ENCODE peak calls at places on chromosomes 13 and 19, in four cellular contexts. N, M, B and S are unnamed samples. For H3K4me1, the result is how much of the 10 kb centered on the place peaks cover.

GRCh38 chr13:65600702-65601101 is 1629.4 kb downstream of the PCDH9 start:
- DNase-seq in N (peak), M (no peak), B (no peak), S (no peak)

GRCh38 chr19:3881272-3882040 is 971 bp downstream of the ATCAY start:
- DNase-seq in N (no peak), M (no peak), B (no peak), S (peak)

GRCh38 chr13:113203507-113204377 is 4.7 kb downstream of the PCID2 start:
- DNase-seq in N (no peak), M (no peak), B (no peak), S (no peak)

GRCh38 chr19:47540748-47541147 is 25.9 kb upstream of the NAPA start:
- DNase-seq in N (peak), M (no peak), B (no peak), S (no peak)

GRCh38 chr13:30866692-30867669 is 39.1 kb upstream of the MEDAG start:
- DNase-seq in N (no peak), M (no peak), B (no peak), S (peak)

GRCh38 chr19:3375221-3376088 is 9.1 kb downstream of the NFIC start:
- DNase-seq in N (peak), M (no peak), B (peak), S (peak)

GRCh38 chr19:38047641-38048040 is 140.6 kb downstream of the SIPA1L3 start:
- DNase-seq in N (no peak), M (no peak), B (no peak), S (peak)

GRCh38 chr19:20179946-20180345 is 12.9 kb downstream of the ZNF486 start:
- DNase-seq in N (no peak), M (no peak), B (no peak), S (no peak)

GRCh38 chr19:13644648-13645047 is 119.7 kb upstream of the MRI1 start:
- DNase-seq in N (no peak), M (no peak), B (no peak), S (no peak)

GRCh38 chr13:28501547-28501946 is 6.6 kb upstream of the FLT1 start:
- DNase-seq in N (no peak), M (no peak), B (no peak), S (no peak)

GRCh38 chr19:40741527-40742390 is 8.5 kb downstream of the ACTMAP start:
- DNase-seq in N (no peak), M (no peak), B (no peak), S (no peak)

GRCh38 chr13:26707122-26708006 is 53.2 kb downstream of the GPR12 start:
- DNase-seq in N (peak), M (peak), B (no peak), S (peak)

GRCh38 chr19:47523473-47523872 is 8.6 kb upstream of the NAPA start:
- DNase-seq in N (no peak), M (no peak), B (no peak), S (no peak)

GRCh38 chr19:2150794-2151338 is 500 bp downstream of the AP3D1 start:
- DNase-seq in N (no peak), M (no peak), B (peak), S (no peak)

GRCh38 chr13:66343224-66343828 is 886.8 kb downstream of the PCDH9 start:
- DNase-seq in N (no peak), M (no peak), B (no peak), S (no peak)

GRCh38 chr13:26855071-26855470 is 94.5 kb upstream of the GPR12 start:
- DNase-seq in N (no peak), M (no peak), B (no peak), S (no peak)

GRCh38 chr13:59452189-59452588 is 711.5 kb downstream of the DIAPH3 start:
- DNase-seq in N (no peak), M (no peak), B (no peak), S (no peak)

GRCh38 chr13:37954191-37954590 is 84.6 kb upstream of the TRPC4 start:
- DNase-seq in N (no peak), M (no peak), B (no peak), S (no peak)

GRCh38 chr13:102868366-102868936 is 22.6 kb downstream of the ERCC5 start:
- DNase-seq in N (peak), M (no peak), B (no peak), S (no peak)

GRCh38 chr19:47518139-47518538 is 3.3 kb upstream of the NAPA start:
- DNase-seq in N (no peak), M (no peak), B (no peak), S (no peak)

GRCh38 chr13:99465454-99465853 is 35.8 kb upstream of the TM9SF2 start:
- DNase-seq in N (no peak), M (no peak), B (no peak), S (no peak)

GRCh38 chr13:33051632-33052031 is 35.4 kb downstream of the KL start:
- DNase-seq in N (no peak), M (no peak), B (no peak), S (no peak)

DNA sequence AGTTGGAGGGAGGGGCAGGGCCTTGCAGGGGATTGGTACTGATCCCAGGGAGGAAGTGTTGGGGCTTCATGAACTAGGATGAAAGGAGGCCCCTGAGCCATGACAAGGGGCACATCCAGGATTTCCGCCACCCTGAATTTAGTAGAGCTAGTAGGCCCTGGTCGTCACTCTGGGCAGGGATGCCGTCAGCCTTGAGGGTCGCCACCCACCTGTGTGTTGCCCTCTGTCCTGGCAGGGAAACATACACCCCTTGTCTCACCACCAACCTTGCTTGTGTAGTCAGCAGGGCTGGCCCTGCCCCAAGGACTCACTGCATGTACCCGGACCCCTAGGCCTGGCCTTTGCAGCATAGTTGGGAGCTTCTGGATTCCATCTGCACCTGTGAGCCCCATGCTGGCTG is 9.4 kb upstream of the QTRT1 start:
- DNase-seq in N (no peak), M (no peak), B (no peak), S (peak)
- H3K4me1 ChIP-seq in N (under half), M (under half), B (under half), S (under half)

GRCh38 chr19:29875931-29876330 is 64.1 kb downstream of the CCNE1 start:
- DNase-seq in N (no peak), M (no peak), B (no peak), S (no peak)
- H3K4me1 ChIP-seq in N (under half), M (under half), B (under half), S (under half)

GRCh38 chr13:110540871-110541525 is 20.5 kb downstream of the RAB20 start:
- DNase-seq in N (no peak), M (no peak), B (no peak), S (peak)
- H3K4me1 ChIP-seq in N (under half), M (under half), B (half or more), S (under half)

DNA sequence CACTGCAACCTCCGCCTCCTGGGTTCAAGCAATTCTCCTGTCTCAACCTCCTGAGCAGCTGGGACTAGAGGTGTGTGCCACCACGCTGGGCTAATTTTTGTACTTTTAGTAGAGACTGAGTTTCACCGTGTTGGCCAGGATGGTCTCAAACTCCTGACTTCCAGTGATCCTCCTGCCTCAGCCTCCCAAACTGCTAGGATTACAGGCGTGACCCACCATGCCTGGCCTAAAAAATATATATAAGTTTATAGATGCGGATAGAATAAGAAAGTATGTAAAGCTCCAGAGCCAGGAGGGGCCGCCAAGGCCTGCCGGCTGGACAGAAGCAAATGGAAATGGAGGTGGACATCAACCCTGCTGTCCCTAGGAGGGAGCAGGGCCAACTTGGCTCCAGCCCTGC is 66.0 kb downstream of the COL4A1 start:
- DNase-seq in N (no peak), M (no peak), B (no peak), S (no peak)
- H3K4me1 ChIP-seq in N (under half), M (under half), B (under half), S (under half)

DNA sequence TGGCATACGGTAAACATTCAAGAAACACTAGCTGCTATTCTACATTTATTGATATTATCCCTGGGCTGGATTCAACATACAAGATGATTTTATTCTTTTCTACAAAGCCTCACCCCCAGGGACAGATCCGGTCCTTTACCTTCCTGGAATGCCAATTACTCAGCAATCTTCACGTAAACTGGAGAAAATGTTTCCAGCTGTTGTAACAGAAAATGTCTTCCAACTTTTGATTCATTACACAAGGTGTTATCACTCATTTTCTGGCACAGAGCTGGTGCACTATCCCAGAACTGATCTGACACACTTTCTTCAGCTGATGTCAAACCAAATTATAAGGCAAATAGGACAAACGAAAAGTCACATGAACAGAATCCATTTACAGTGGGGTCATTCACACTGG is 33.1 kb downstream of the DCLK1 start:
- DNase-seq in N (no peak), M (no peak), B (no peak), S (no peak)
- H3K4me1 ChIP-seq in N (under half), M (under half), B (under half), S (under half)